ENCODE peak calls at places on chromosomes 3 and 15, in five cellular contexts. One of them, this sample, is unnamed.

GRCh38 chr3:72896996-72897757 is 9.3 kb downstream of the GXYLT2 start:
- DNase-seq in neural crest cell: no peak
- DNase-seq in HuH-7.5: no peak
- DNase-seq in left ventricle myocardium superior: no peak
- DNase-seq in stimulated activated CD8-positive, alpha-beta memory T cell treated with anti-CD3 and anti-CD28 coated beads, Interleukin-2, amount 100 ng/mL, for 1 hour: no peak
- DNase-seq in this sample: no peak

GRCh38 chr3:108127301-108127988 is 36.6 kb upstream of the CD47 start:
- DNase-seq in neural crest cell: no peak
- DNase-seq in HuH-7.5: no peak
- DNase-seq in left ventricle myocardium superior: no peak
- DNase-seq in stimulated activated CD8-positive, alpha-beta memory T cell treated with anti-CD3 and anti-CD28 coated beads, Interleukin-2, amount 100 ng/mL, for 1 hour: peak; percentile 39
- DNase-seq in this sample: no peak

GRCh38 chr15:39434751-39435238 is 146.1 kb upstream of the THBS1 start:
- DNase-seq in neural crest cell: no peak
- DNase-seq in HuH-7.5: no peak
- DNase-seq in left ventricle myocardium superior: peak; percentile 42
- DNase-seq in stimulated activated CD8-positive, alpha-beta memory T cell treated with anti-CD3 and anti-CD28 coated beads, Interleukin-2, amount 100 ng/mL, for 1 hour: no peak
- DNase-seq in this sample: no peak

GRCh38 chr15:96264801-96265515 is 65.5 kb upstream of the NR2F2 start:
- DNase-seq in neural crest cell: peak; percentile 24
- DNase-seq in HuH-7.5: peak; percentile 41
- DNase-seq in left ventricle myocardium superior: no peak
- DNase-seq in stimulated activated CD8-positive, alpha-beta memory T cell treated with anti-CD3 and anti-CD28 coated beads, Interleukin-2, amount 100 ng/mL, for 1 hour: no peak
- DNase-seq in this sample: no peak

GRCh38 chr15:23569513-23569912 is 4.0 kb downstream of the MKRN3 start:
- DNase-seq in neural crest cell: no peak
- DNase-seq in HuH-7.5: no peak
- DNase-seq in left ventricle myocardium superior: no peak
- DNase-seq in stimulated activated CD8-positive, alpha-beta memory T cell treated with anti-CD3 and anti-CD28 coated beads, Interleukin-2, amount 100 ng/mL, for 1 hour: no peak
- DNase-seq in this sample: no peak

GRCh38 chr3:138898301-138898700 is 48.6 kb downstream of the FOXL2 start:
- DNase-seq in neural crest cell: no peak
- DNase-seq in HuH-7.5: no peak
- DNase-seq in left ventricle myocardium superior: no peak
- DNase-seq in stimulated activated CD8-positive, alpha-beta memory T cell treated with anti-CD3 and anti-CD28 coated beads, Interleukin-2, amount 100 ng/mL, for 1 hour: no peak
- DNase-seq in this sample: no peak

GRCh38 chr3:126548556-126549466 is 9.9 kb downstream of the C3orf22 start:
- DNase-seq in neural crest cell: no peak
- DNase-seq in HuH-7.5: no peak
- DNase-seq in left ventricle myocardium superior: no peak
- DNase-seq in stimulated activated CD8-positive, alpha-beta memory T cell treated with anti-CD3 and anti-CD28 coated beads, Interleukin-2, amount 100 ng/mL, for 1 hour: no peak
- DNase-seq in this sample: peak; percentile 24

GRCh38 chr15:52288051-52288942 is 7.3 kb downstream of the MYO5C start:
- DNase-seq in neural crest cell: no peak
- DNase-seq in HuH-7.5: peak; percentile 95
- DNase-seq in left ventricle myocardium superior: no peak
- DNase-seq in stimulated activated CD8-positive, alpha-beta memory T cell treated with anti-CD3 and anti-CD28 coated beads, Interleukin-2, amount 100 ng/mL, for 1 hour: no peak
- DNase-seq in this sample: no peak

GRCh38 chr15:93001881-93002280 is 87.1 kb downstream of the RGMA start:
- DNase-seq in neural crest cell: no peak
- DNase-seq in HuH-7.5: no peak
- DNase-seq in left ventricle myocardium superior: no peak
- DNase-seq in stimulated activated CD8-positive, alpha-beta memory T cell treated with anti-CD3 and anti-CD28 coated beads, Interleukin-2, amount 100 ng/mL, for 1 hour: no peak
- DNase-seq in this sample: no peak